ENCODE peak calls at places on chromosomes 16 and 17, in six cellular contexts. P is retinal pigment epithelial cell, J is AG04450, H is prostate gland, Z is neural progenitor cell, E is Panc1. I is an unnamed sample.
A peak's percentile ranks its signal among the peaks of the same experiment; 100 is the strongest.

GRCh38 chr16:57941016-57941656 is 29.8 kb downstream of the CNGB1 start:
- DNase-seq in Z (no peak), E (no peak), P (peak; percentile 38), H (peak; percentile 91), J (no peak), I (peak; percentile 26)

GRCh38 chr17:59423137-59423703 is 91.8 kb downstream of the YPEL2 start:
- DNase-seq in E (no peak), Z (no peak), J (no peak), P (no peak), H (no peak), I (no peak)

GRCh38 chr17:15893333-15894024 is 51.5 kb upstream of the ADORA2B start:
- DNase-seq in J (no peak), Z (no peak), E (no peak), P (no peak), H (no peak), I (no peak)

GRCh38 chr16:55257971-55258613 is 65.9 kb upstream of the IRX6 start:
- DNase-seq in P (no peak), Z (peak; percentile 79), E (no peak), H (no peak), J (no peak), I (peak; percentile 20)

GRCh38 chr16:4634768-4635167 is 10.1 kb downstream of the MGRN1 start:
- DNase-seq in H (no peak), P (no peak), J (no peak), Z (no peak), E (no peak), I (no peak)

GRCh38 chr17:77186141-77186604 is 45.4 kb downstream of the SEC14L1 start:
- DNase-seq in H (no peak), P (no peak), J (no peak), Z (no peak), E (no peak), I (no peak)

GRCh38 chr17:7440113-7440822 is 956 bp downstream of the FGF11 start:
- DNase-seq in J (no peak), Z (peak; percentile 73), P (no peak), E (no peak), H (peak; percentile 44), I (no peak)

GRCh38 chr17:57104461-57105175 is 19.6 kb downstream of the AKAP1 start:
- DNase-seq in J (no peak), E (no peak), Z (no peak), H (no peak), P (no peak), I (no peak)

GRCh38 chr17:21166599-21167265 is 40.0 kb downstream of the DHRS7B start:
- DNase-seq in E (no peak), H (no peak), J (no peak), P (peak; percentile 21), Z (no peak), I (peak; percentile 9)

GRCh38 chr16:28974007-28974436 is 556 bp upstream of the SPNS1 start:
- DNase-seq in P (peak; percentile 34), E (no peak), J (peak; percentile 41), H (no peak), Z (peak; percentile 88), I (peak; percentile 55)

GRCh38 chr16:5693426-5693825 is 595.8 kb upstream of the EEF2KMT start:
- DNase-seq in J (no peak), P (no peak), H (no peak), Z (no peak), E (no peak), I (no peak)

GRCh38 chr16:15829460-15829859 is 27.4 kb downstream of the MYH11 start:
- DNase-seq in Z (peak; percentile 44), J (peak; percentile 44), E (no peak), H (peak; percentile 27), P (no peak), I (no peak)
- H3K4me3 ChIP-seq in Z (no peak overlapping the region), J (no peak overlapping the region), E (no peak overlapping the region), H (no peak overlapping the region), P (no peak overlapping the region), I (no peak overlapping the region)

GRCh38 chr17:35063514-35064223 is at the start of gene RFFL:
- DNase-seq in E (peak; percentile 94), H (peak; percentile 96), J (peak; percentile 93), Z (peak; percentile 83), P (peak; percentile 97), I (peak; percentile 94)
- TF ChIP-seq CTCF in E (no peak), H (peak; percentile 34), J (peak; percentile 18), Z (no peak), P (peak; percentile 7), I (peak; percentile 13)

GRCh38 chr17:9594065-9594464 is 17.6 kb downstream of the CFAP52 start:
- DNase-seq in J (no peak), E (no peak), H (no peak), Z (no peak), P (no peak), I (no peak)

GRCh38 chr17:9598661-9599060 is 22.2 kb downstream of the CFAP52 start:
- DNase-seq in Z (no peak), J (no peak), H (no peak), P (no peak), E (no peak), I (no peak)
- H3K4me3 ChIP-seq in Z (no peak overlapping the region), J (no peak overlapping the region), H (no peak overlapping the region), P (no peak overlapping the region), E (no peak overlapping the region), I (no peak overlapping the region)

GRCh38 chr16:81263470-81264200 is 25.1 kb downstream of the BCO1 start:
- DNase-seq in J (no peak), Z (no peak), P (no peak), H (no peak), E (no peak), I (no peak)
- TF ChIP-seq CTCF in J (peak; percentile 15), Z (no peak), P (peak; percentile 25), H (no peak), E (peak; percentile 47), I (peak; percentile 11)

GRCh38 chr17:50211249-50212120 is 10.1 kb upstream of the COL1A1 start:
- DNase-seq in H (no peak), Z (no peak), J (no peak), P (no peak), E (no peak), I (no peak)

GRCh38 chr17:50209472-50210248 is 8.2 kb upstream of the COL1A1 start:
- DNase-seq in P (peak; percentile 86), H (no peak), J (peak; percentile 100), Z (peak; percentile 70), E (no peak), I (peak; percentile 95)

GRCh38 chr17:50209133-50209471 is 7.7 kb upstream of the COL1A1 start:
- DNase-seq in Z (no peak), H (no peak), J (no peak), P (no peak), E (no peak), I (no peak)

GRCh38 chr17:50212121-50212843 is 10.9 kb upstream of the COL1A1 start:
- DNase-seq in E (no peak), H (no peak), P (peak; percentile 64), Z (no peak), J (peak; percentile 81), I (no peak)

GRCh38 chr17:50210249-50211225 is 9.1 kb upstream of the COL1A1 start:
- DNase-seq in Z (peak; percentile 48), E (no peak), P (peak; percentile 88), H (no peak), J (peak; percentile 98), I (peak; percentile 96)
- H3K4me3 ChIP-seq in Z (no peak overlapping the region), E (no peak overlapping the region), P (no peak overlapping the region), H (no peak overlapping the region), J (peak overlapping the region; percentile 57), I (peak overlapping the region; percentile 22)